ENCODE peak calls at places on chromosome 6, in eight cellular contexts. H is gastrocnemius medialis; R is GM12878; G is heart left ventricle; E is body of pancreas; L is upper lobe of right lung; M is heart right ventricle; Z is CD4-positive, alpha-beta T cell. A is an unnamed sample.

GRCh38 chr6:170124836-170125235 is 166.0 kb downstream of the DLL1 start:
- ATAC-seq in E (peak), G (no peak), H (no peak), R (no peak), M (no peak), L (peak), Z (no peak), A (no peak)

GRCh38 chr6:72564231-72564630 is 57.6 kb upstream of the KCNQ5 start:
- ATAC-seq in H (no peak), Z (no peak), E (no peak), R (no peak), G (no peak), M (no peak), L (no peak), A (no peak)

GRCh38 chr6:136930528-136930927 is 8.4 kb downstream of the SLC35D3 start:
- ATAC-seq in H (no peak), M (no peak), G (no peak), L (no peak), R (no peak), Z (no peak), E (no peak), A (no peak)

GRCh38 chr6:155215906-155216305 is 47.9 kb upstream of the CLDN20 start:
- ATAC-seq in G (no peak), H (no peak), Z (no peak), E (no peak), M (no peak), L (no peak), R (no peak), A (no peak)

GRCh38 chr6:128282956-128283355 is 237.4 kb downstream of the PTPRK start:
- ATAC-seq in G (peak), M (peak), R (peak), Z (no peak), E (no peak), L (no peak), H (no peak), A (no peak)

GRCh38 chr6:7389162-7389450 is 436 bp downstream of the CAGE1 start:
- ATAC-seq in Z (no peak), R (no peak), L (peak), M (peak), H (no peak), E (peak), G (peak), A (peak)

GRCh38 chr6:75268988-75269354 is 15.6 kb downstream of the TMEM30A start:
- ATAC-seq in G (no peak), L (no peak), H (no peak), Z (no peak), R (peak), M (no peak), E (no peak), A (no peak)

GRCh38 chr6:1780468-1780867 is 170.8 kb downstream of the FOXC1 start:
- ATAC-seq in E (no peak), M (no peak), H (no peak), L (peak), R (no peak), G (no peak), Z (no peak), A (no peak)

GRCh38 chr6:190596-191395 is 101.5 kb upstream of the DUSP22 start:
- ATAC-seq in M (no peak), H (no peak), Z (no peak), L (no peak), G (no peak), E (no peak), R (no peak), A (no peak)

GRCh38 chr6:50816115-50816675 is 2.5 kb upstream of the TFAP2B start:
- ATAC-seq in G (no peak), R (peak), H (peak), M (no peak), L (peak), Z (no peak), E (peak), A (no peak)

GRCh38 chr6:106082735-106083398 is 3.3 kb upstream of the PRDM1 start:
- ATAC-seq in R (no peak), L (no peak), M (no peak), Z (no peak), E (no peak), G (no peak), H (no peak), A (no peak)

GRCh38 chr6:44298055-44298803 is 14.9 kb downstream of the AARS2 start:
- ATAC-seq in E (peak), M (peak), R (peak), H (no peak), G (peak), Z (no peak), L (no peak), A (no peak)

GRCh38 chr6:3036861-3037469 is 31.3 kb upstream of the RIPK1 start:
- ATAC-seq in L (no peak), R (no peak), M (no peak), Z (no peak), G (no peak), H (no peak), E (no peak), A (no peak)

GRCh38 chr6:43647613-43648012 is 2.8 kb downstream of the RSPH9 start:
- ATAC-seq in E (no peak), L (no peak), H (no peak), Z (no peak), G (no peak), M (no peak), R (no peak), A (no peak)

GRCh38 chr6:165045631-165046030 is 263.8 kb downstream of the C6orf118 start:
- ATAC-seq in L (no peak), R (no peak), M (no peak), G (no peak), E (no peak), H (no peak), Z (no peak), A (no peak)

GRCh38 chr6:150294713-150295112 is 74.1 kb upstream of the IYD start:
- ATAC-seq in L (no peak), E (no peak), H (no peak), G (no peak), Z (no peak), R (no peak), M (no peak), A (no peak)

GRCh38 chr6:144411506-144412165 is 126.5 kb downstream of the UTRN start:
- ATAC-seq in G (no peak), Z (peak), M (no peak), L (no peak), H (no peak), R (peak), E (no peak), A (no peak)

GRCh38 chr6:131049515-131050081 is 13.4 kb downstream of the EPB41L2 start:
- ATAC-seq in H (no peak), R (no peak), L (no peak), E (no peak), G (no peak), Z (no peak), M (no peak), A (no peak)

GRCh38 chr6:6434151-6434550 is 113.7 kb upstream of the F13A1 start:
- ATAC-seq in R (no peak), L (no peak), H (no peak), G (no peak), E (no peak), Z (no peak), M (no peak), A (no peak)

GRCh38 chr6:1278057-1278720 is 33.7 kb upstream of the FOXQ1 start:
- ATAC-seq in Z (no peak), M (no peak), R (no peak), H (no peak), E (no peak), L (no peak), G (no peak), A (no peak)

GRCh38 chr6:20608905-20609304 is 74.6 kb downstream of the CDKAL1 start:
- ATAC-seq in E (no peak), G (no peak), Z (no peak), H (no peak), L (no peak), R (no peak), M (no peak), A (no peak)

GRCh38 chr6:52363222-52363867 is 1.4 kb downstream of the PAQR8 start:
- ATAC-seq in H (no peak), M (peak), E (no peak), G (no peak), R (peak), Z (no peak), L (peak), A (no peak)

GRCh38 chr6:149077208-149077607 is 240.3 kb upstream of the TAB2 start:
- ATAC-seq in R (no peak), E (no peak), L (no peak), G (no peak), H (no peak), Z (peak), M (no peak), A (no peak)

GRCh38 chr6:47520282-47520681 is 42.7 kb downstream of the CD2AP start:
- ATAC-seq in M (no peak), H (no peak), L (no peak), R (peak), Z (no peak), G (no peak), E (no peak), A (no peak)

GRCh38 chr6:89311853-89312531 is 3.1 kb downstream of the GABRR2 start:
- ATAC-seq in E (peak), G (peak), R (no peak), Z (no peak), L (peak), H (peak), M (peak), A (peak)

GRCh38 chr6:147759088-147759487 is 250.6 kb downstream of the SAMD5 start:
- ATAC-seq in R (no peak), E (no peak), Z (no peak), H (no peak), G (peak), L (peak), M (no peak), A (no peak)

GRCh38 chr6:18179770-18180393 is 24.7 kb downstream of the KDM1B start:
- ATAC-seq in E (no peak), R (no peak), L (peak), Z (no peak), G (peak), H (no peak), M (peak), A (no peak)
- TF ChIP-seq CTCF in E (no peak), R (no peak), L (no peak), Z (no peak), G (no peak), H (no peak), M (no peak), A (no peak)

DNA sequence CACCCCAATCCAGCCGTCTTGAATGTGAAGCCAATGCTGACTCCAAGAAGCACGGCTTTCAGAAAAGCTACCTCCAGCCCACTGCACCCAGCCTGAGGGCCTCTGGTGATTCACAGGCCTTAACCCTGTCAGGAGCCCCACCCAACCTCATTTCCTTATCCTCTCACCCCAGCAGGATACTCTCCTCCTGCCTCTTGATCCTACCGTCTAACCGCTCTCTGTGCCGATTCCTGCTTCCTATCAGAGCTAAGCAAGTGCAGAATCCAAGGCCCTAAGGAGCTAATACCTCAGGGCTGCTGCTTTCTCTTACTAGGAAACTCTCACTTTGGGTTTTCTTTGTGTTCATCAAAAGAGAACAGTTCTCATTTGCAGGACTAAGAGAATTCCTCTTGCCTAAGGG is 47.2 kb downstream of the TRERF1 start:
- ATAC-seq in M (peak), Z (peak), R (no peak), L (peak), H (no peak), G (peak), E (no peak), A (peak)
- TF ChIP-seq CTCF in M (no peak), Z (no peak), R (no peak), L (no peak), H (no peak), G (no peak), E (no peak), A (no peak)

GRCh38 chr6:17456711-17457110 is 63.3 kb downstream of the CAP2 start:
- ATAC-seq in L (no peak), E (no peak), H (no peak), G (no peak), M (no peak), Z (no peak), R (no peak), A (no peak)

GRCh38 chr6:17455919-17456318 is 62.5 kb downstream of the CAP2 start:
- ATAC-seq in G (no peak), L (no peak), R (no peak), M (no peak), Z (no peak), H (no peak), E (no peak), A (no peak)

GRCh38 chr6:17457405-17457804 is 64.0 kb downstream of the CAP2 start:
- ATAC-seq in G (no peak), R (no peak), E (no peak), Z (no peak), M (peak), L (no peak), H (no peak), A (no peak)

GRCh38 chr6:17457956-17458355 is 64.6 kb downstream of the CAP2 start:
- ATAC-seq in L (no peak), M (no peak), G (no peak), H (no peak), R (no peak), E (no peak), Z (no peak), A (no peak)

DNA sequence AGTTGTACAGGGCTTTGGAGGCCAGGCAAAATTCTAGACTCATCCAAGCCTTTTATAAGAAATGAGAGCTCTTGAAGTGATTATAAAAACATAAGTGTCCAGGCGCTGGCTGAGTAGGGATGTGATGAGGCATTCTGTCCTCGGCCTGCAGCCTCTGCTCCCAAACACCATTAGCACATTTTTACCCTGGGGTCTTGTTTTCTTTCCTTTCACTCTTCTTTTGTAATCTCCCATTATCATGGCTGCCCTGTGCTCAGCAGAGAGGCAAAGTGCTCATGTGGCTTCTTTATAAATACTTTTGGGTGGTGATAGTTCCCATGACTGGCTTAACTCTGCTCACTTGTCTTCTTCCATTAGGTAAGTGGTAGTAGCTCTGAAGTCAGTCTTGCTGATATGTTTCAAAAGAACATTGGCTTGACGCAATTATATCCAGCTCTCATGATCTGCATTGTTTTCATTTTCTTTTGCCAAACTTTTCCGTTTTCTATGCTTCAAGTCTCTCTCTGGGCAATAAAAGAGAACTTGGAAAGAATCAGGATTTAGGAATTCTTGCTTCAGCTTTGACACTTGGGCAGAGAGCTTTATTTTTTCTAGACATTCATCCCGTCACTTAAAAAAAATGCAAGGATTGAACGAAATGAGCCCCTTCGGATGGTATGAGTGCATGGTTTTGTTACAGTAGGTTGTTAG is 61.1 kb downstream of the CAP2 start:
- ATAC-seq in L (no peak), Z (no peak), M (peak), G (peak), R (no peak), E (no peak), H (no peak), A (no peak)
- TF ChIP-seq CTCF in L (no peak), Z (no peak), M (no peak), G (no peak), R (no peak), E (no peak), H (no peak), A (no peak)

GRCh38 chr6:24524801-24525200 is 30.0 kb downstream of the ALDH5A1 start:
- ATAC-seq in E (no peak), H (no peak), M (no peak), R (peak), G (no peak), L (no peak), Z (no peak), A (no peak)
- TF ChIP-seq CTCF in E (no peak), H (no peak), M (no peak), R (peak), G (no peak), L (no peak), Z (peak), A (no peak)

GRCh38 chr6:143038845-143039244 is 21.8 kb upstream of the AIG1 start:
- ATAC-seq in Z (peak), L (no peak), R (peak), E (no peak), M (no peak), G (no peak), H (no peak), A (no peak)
- TF ChIP-seq CTCF in Z (peak), L (no peak), R (peak), E (no peak), M (no peak), G (no peak), H (no peak), A (no peak)

GRCh38 chr6:110033749-110034636 is 55.9 kb downstream of the GPR6 start:
- ATAC-seq in Z (no peak), G (no peak), M (no peak), R (no peak), H (no peak), L (peak), E (no peak), A (no peak)

GRCh38 chr6:110035321-110035720 is 57.2 kb downstream of the GPR6 start:
- ATAC-seq in G (no peak), H (no peak), M (no peak), Z (no peak), E (no peak), L (no peak), R (no peak), A (no peak)

GRCh38 chr6:110034637-110035096 is 56.6 kb downstream of the GPR6 start:
- ATAC-seq in L (no peak), R (no peak), M (no peak), Z (no peak), H (no peak), G (peak), E (no peak), A (no peak)

GRCh38 chr6:110037726-110038295 is 59.7 kb downstream of the GPR6 start:
- ATAC-seq in E (no peak), H (no peak), M (no peak), G (no peak), R (no peak), Z (no peak), L (no peak), A (no peak)

DNA sequence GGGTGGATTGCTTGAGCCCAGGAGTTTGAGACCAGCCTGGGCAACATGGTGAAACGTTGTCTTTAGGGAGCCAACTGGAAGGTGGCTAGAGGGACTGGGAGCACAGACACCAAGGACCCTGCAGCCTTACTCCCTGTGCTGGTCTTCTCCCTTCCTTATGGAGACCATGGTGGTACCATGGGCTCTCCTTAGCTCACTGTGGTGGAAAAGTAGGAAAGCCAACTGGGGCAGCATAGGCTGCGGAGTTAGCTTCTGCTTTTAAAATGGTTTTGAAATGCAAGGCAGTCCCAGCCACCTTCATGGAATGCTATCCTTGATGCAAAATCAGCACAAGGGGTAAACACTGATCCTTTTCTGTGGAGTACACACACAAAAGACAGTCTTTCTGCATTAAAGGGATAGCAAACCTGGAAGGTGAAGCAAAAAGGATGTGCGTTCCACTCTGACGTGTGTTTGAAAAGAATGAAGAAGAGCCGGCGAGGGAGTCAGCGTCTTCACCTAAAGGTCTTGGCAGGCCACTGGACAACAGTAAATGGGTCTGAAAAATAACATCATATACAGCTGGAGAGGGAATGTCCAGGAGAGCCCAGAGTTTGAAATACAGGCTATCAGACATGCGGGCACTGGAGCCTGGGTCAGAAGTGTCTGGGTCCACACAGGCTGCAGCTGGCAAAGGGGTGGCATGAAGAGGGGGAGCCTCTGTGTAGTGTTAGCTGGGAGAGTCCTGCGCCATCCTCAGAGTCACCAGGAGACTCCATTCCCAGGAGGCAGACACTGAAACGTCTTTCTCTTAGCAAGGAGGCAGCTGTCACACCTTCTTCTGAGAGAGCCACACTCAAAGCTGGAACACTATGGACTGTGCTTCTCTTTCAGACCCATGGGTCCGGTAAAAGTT is 58.5 kb downstream of the GPR6 start:
- ATAC-seq in G (no peak), R (no peak), Z (no peak), L (no peak), M (no peak), E (no peak), H (no peak), A (no peak)
- TF ChIP-seq CTCF in G (no peak), R (no peak), Z (no peak), L (no peak), M (no peak), E (no peak), H (no peak), A (no peak)

GRCh38 chr6:163814494-163815364 is 400.2 kb downstream of the QKI start:
- ATAC-seq in H (peak), R (no peak), Z (no peak), M (no peak), G (peak), L (peak), E (peak), A (peak)
- TF ChIP-seq CTCF in H (peak), R (no peak), Z (no peak), M (no peak), G (no peak), L (no peak), E (no peak), A (no peak)

DNA sequence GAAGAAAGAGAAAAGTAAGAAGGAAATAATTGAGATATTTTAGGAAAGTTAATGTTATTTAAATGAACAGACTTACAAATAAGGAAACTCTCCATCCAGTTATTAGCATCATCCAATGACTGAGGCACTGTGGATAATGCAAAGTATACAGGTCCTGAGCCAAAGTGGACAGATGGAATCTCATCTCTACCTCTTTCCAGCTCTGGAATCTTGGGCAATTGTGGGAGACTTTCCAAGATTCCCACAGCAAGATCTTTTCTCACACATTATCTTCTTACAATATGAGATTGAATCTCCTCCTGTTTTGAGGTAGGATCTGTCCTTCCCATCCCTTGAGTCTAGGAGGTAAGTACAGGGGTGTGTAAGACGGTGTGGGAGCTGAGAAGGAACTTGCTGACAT is 28.9 kb downstream of the HTR1E start:
- ATAC-seq in Z (no peak), M (no peak), H (no peak), R (no peak), L (no peak), E (no peak), G (no peak), A (no peak)
- TF ChIP-seq CTCF in Z (no peak), M (no peak), H (no peak), R (no peak), L (no peak), E (no peak), G (no peak), A (no peak)

A was measured in gastroesophageal sphincter.